ENCODE peak calls at places on chromosomes 4 and X, in five cellular contexts. Y is choroid plexus epithelial cell, F is A549, O is fibroblast of the aortic adventitia, Z is astrocyte. U is an unnamed sample.

GRCh38 chr4:88846232-88846790 is 148.7 kb upstream of the NAP1L5 start:
- DNase-seq in Y (peak), F (no peak), O (peak), Z (no peak), U (no peak)

GRCh38 chrX:48473718-48473990 is 2.3 kb upstream of the FTSJ1 start:
- DNase-seq in Y (no peak), F (no peak), O (no peak), Z (no peak), U (no peak)

GRCh38 chr4:185096032-185096653 is 46.9 kb upstream of the SLC25A4 start:
- DNase-seq in Y (peak), F (peak), O (peak), Z (peak), U (peak)

GRCh38 chrX:132532955-132533354 is 44.1 kb upstream of the MBNL3 start:
- DNase-seq in Y (peak), F (no peak), O (peak), Z (peak), U (peak)

GRCh38 chr4:6526171-6526570 is 48.8 kb upstream of the MAN2B2 start:
- DNase-seq in Y (peak), F (no peak), O (no peak), Z (no peak), U (no peak)

GRCh38 chr4:42566835-42567234 is 90.1 kb downstream of the ATP8A1 start:
- DNase-seq in Y (peak), F (no peak), O (peak), Z (no peak), U (no peak)

GRCh38 chr4:173177232-173177631 is 8.6 kb downstream of the GALNT7 start:
- DNase-seq in Y (no peak), F (no peak), O (no peak), Z (no peak), U (no peak)

GRCh38 chrX:24207826-24208225 is 58.3 kb downstream of the ZFX start:
- DNase-seq in Y (peak), F (no peak), O (peak), Z (peak), U (peak)

GRCh38 chr4:23877758-23878229 is 12.1 kb downstream of the PPARGC1A start:
- DNase-seq in Y (peak), F (no peak), O (peak), Z (peak), U (no peak)

GRCh38 chrX:106802388-106803275 is at the start of gene TBC1D8B:
- DNase-seq in Y (peak), F (peak), O (peak), Z (peak), U (peak)

GRCh38 chrX:43685221-43685620 is 29.1 kb downstream of the MAOA start:
- DNase-seq in Y (no peak), F (no peak), O (no peak), Z (no peak), U (no peak)

GRCh38 chrX:132181364-132181763 is 37.9 kb downstream of the RAP2C start:
- DNase-seq in Y (no peak), F (no peak), O (no peak), Z (no peak), U (no peak)

GRCh38 chr4:54169176-54169575 is 59.9 kb upstream of the PDGFRA start:
- DNase-seq in Y (peak), F (no peak), O (no peak), Z (peak), U (peak)

GRCh38 chrX:125998432-125998831 is 167.7 kb downstream of the DCAF12L2 start:
- DNase-seq in Y (peak), F (no peak), O (no peak), Z (no peak), U (no peak)

GRCh38 chrX:102604327-102604726 is 5.0 kb downstream of the ARMCX5 start:
- DNase-seq in Y (no peak), F (no peak), O (no peak), Z (no peak), U (no peak)

GRCh38 chrX:143476751-143477150 is 40.5 kb downstream of the SPANXN3 start:
- DNase-seq in Y (no peak), F (no peak), O (no peak), Z (no peak), U (no peak)

GRCh38 chrX:49040376-49040955 is 2.7 kb downstream of the TFE3 start:
- DNase-seq in Y (peak), F (peak), O (peak), Z (no peak), U (peak)

GRCh38 chr4:110418641-110419040 is 57.3 kb upstream of the ENPEP start:
- DNase-seq in Y (no peak), F (no peak), O (no peak), Z (no peak), U (no peak)

GRCh38 chr4:15106417-15106816 is 104.1 kb downstream of the CPEB2 start:
- DNase-seq in Y (peak), F (no peak), O (no peak), Z (no peak), U (no peak)

GRCh38 chr4:180292339-180292738 is 1950.9 kb upstream of the TENM3 start:
- DNase-seq in Y (no peak), F (no peak), O (no peak), Z (no peak), U (no peak)

GRCh38 chrX:102833136-102833535 is 103.9 kb upstream of the RAB40AL start:
- DNase-seq in Y (peak), F (no peak), O (peak), Z (peak), U (peak)

GRCh38 chr4:6546681-6547447 is 28.1 kb upstream of the MAN2B2 start:
- DNase-seq in Y (peak), F (peak), O (peak), Z (peak), U (peak)

GRCh38 chr4:123558865-123559264 is 162.3 kb downstream of the SPRY1 start:
- DNase-seq in Y (no peak), F (no peak), O (no peak), Z (no peak), U (no peak)

GRCh38 chr4:69775488-69775887 is 15.1 kb upstream of the SULT1B1 start:
- DNase-seq in Y (no peak), F (no peak), O (no peak), Z (no peak), U (no peak)

GRCh38 chr4:178812866-178813265 is 1370.6 kb upstream of the AGA start:
- DNase-seq in Y (no peak), F (no peak), O (no peak), Z (no peak), U (no peak)
- H3K4me3 ChIP-seq in Y (no peak), F (no peak), O (no peak), Z (no peak), U (no peak)

DNA sequence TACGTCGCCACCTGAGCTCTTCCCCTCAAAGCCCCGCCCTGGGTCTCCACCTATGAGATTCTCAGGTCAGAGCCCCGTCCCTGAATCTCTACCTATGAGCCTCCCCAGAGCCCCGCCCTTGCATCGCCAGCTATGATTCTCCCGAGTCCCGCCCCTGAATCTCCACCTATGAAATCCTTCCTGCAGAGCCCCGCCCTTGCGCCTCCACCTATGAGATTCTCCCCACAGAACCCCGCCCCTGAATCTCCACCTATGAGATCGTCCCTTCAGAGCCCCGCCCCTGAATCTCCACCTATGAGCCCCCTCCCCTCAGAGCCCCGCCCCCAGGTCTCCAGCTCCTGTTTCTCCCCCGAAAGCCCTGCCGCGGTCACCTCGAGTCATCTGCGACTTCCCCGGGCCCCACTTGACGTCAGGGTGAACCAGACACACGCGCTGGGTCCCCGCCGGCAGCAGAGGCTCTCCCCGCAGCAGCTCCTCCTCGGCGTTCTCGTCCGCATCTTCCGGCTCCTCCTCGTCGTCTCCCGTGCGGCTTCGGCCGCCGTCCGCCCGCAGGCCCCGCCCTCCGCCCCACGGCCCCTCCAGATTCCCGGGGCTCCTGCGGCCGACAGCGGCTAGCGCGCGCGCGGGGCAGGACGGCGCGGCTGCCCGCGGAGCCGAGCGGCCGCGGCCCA is 393 bp downstream of the GTPBP6 start:
- DNase-seq in Y (peak), F (peak), O (peak), Z (peak), U (peak)
- TF ChIP-seq CTCF in Y (no peak), F (no peak), O (no peak), Z (no peak), U (no peak)

DNA sequence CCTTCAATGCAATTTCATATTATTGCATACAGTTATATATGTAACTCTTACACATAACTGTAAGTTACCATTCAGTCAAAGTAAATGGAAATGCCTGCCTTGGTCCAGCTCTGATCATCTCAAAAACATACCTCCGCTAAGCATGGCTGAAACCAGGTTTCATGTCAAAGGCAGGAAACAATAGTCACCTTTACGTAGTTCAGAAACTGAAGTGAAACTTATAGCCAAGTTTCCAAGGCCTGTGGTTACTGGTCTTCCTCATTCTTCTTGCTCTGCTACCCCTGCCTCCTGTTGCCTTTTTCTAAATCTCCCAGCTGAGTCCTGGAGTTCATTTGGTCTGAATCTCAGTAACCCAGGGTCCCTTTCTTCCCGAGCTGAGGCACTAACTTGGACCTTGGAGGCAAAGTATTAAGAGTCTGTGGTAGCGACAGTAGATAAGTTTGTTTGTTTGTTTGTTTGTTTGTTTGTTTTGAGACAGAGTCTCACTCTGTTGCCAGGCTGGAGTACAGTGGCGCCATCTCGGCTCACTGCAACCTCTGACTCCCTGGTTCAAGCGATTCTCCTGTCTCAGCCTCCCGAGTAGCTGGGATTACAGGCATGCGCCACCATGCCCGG is 30.8 kb downstream of the DAPP1 start:
- DNase-seq in Y (no peak), F (no peak), O (no peak), Z (no peak), U (no peak)
- H3K4me3 ChIP-seq in Y (no peak), F (no peak), O (no peak), Z (no peak), U (no peak)

GRCh38 chr4:121824171-121824527 is 466 bp upstream of the CCNA2 start:
- DNase-seq in Y (no peak), F (no peak), O (no peak), Z (no peak), U (no peak)
- TF ChIP-seq CTCF in Y (no peak), F (no peak), O (no peak), Z (no peak), U (no peak)

GRCh38 chrX:10676239-10676971 is 56.0 kb upstream of the MID1 start:
- DNase-seq in Y (no peak), F (no peak), O (no peak), Z (no peak), U (no peak)
- H3K4me3 ChIP-seq in Y (no peak), F (no peak), O (no peak), Z (no peak), U (no peak)

DNA sequence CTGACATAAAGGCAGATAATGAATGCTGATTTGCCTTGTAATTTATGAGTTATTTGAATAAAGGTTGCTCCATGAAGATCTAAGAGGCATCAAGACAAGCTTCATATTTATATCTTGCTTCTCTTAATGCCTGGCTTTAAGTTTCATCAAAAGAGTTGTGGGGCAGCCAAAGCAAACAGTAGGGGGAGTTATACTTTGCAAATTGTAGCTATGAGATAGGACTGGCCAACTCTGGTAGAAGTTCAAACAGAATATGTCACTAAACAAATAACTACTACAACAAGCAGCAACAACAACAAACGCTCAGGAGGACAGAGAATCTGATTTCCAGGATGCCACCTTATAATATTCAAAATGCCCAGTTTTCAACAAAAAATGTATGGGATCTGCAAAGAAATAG is 69.1 kb upstream of the PLAC1 start:
- DNase-seq in Y (peak), F (peak), O (no peak), Z (no peak), U (no peak)
- TF ChIP-seq CTCF in Y (peak), F (peak), O (no peak), Z (no peak), U (no peak)

U was measured in AG10803.